ENCODE peak calls at places on chromosomes 6 and 20, in seven cellular contexts. W is iris pigment epithelial cell, A is dermis microvascular lymphatic vessel endothelial cell, Y is neural crest cell, N is GM04504, E is RPMI7951, Z is neural progenitor cell. M is an unnamed sample.

GRCh38 chr6:87180105-87180504 is 24.7 kb downstream of the ZNF292 start:
- DNase-seq in W (no peak), A (no peak), Y (no peak), N (no peak), E (no peak), Z (no peak), M (no peak)

GRCh38 chr6:129446272-129446851 is 263.6 kb downstream of the ARHGAP18 start:
- DNase-seq in W (no peak), A (no peak), Y (no peak), N (no peak), E (no peak), Z (no peak), M (no peak)

GRCh38 chr6:19368511-19368910 is 468.7 kb upstream of the ID4 start:
- DNase-seq in W (peak), A (no peak), Y (no peak), N (peak), E (no peak), Z (peak), M (no peak)

GRCh38 chr20:47303736-47304135 is 52.8 kb downstream of the ZMYND8 start:
- DNase-seq in W (peak), A (no peak), Y (no peak), N (no peak), E (no peak), Z (no peak), M (no peak)

GRCh38 chr6:659179-659578 is 2.3 kb upstream of the HUS1B start:
- DNase-seq in W (no peak), A (no peak), Y (no peak), N (no peak), E (no peak), Z (no peak), M (no peak)

GRCh38 chr6:44117397-44118128 is 9.7 kb downstream of the MRPL14 start:
- DNase-seq in W (peak), A (no peak), Y (no peak), N (no peak), E (no peak), Z (no peak), M (no peak)

GRCh38 chr6:47529734-47530133 is 52.1 kb downstream of the CD2AP start:
- DNase-seq in W (no peak), A (no peak), Y (no peak), N (no peak), E (peak), Z (no peak), M (peak)

GRCh38 chr20:13492001-13492480 is 146.7 kb downstream of the TASP1 start:
- DNase-seq in W (peak), A (peak), Y (peak), N (peak), E (peak), Z (peak), M (peak)

GRCh38 chr20:856361-856775 is 22.9 kb downstream of the FAM110A start:
- DNase-seq in W (peak), A (no peak), Y (no peak), N (peak), E (peak), Z (no peak), M (peak)